ENCODE peak calls at places on chromosomes 16 and 17, in ten cellular contexts. P is activated CD4-positive, alpha-beta T cell treated with anti-CD3 and anti-CD28 coated beads, Interleukin-2, amount 50 U/mL, for 1 hour; X is stimulated activated CD8-positive, alpha-beta memory T cell treated with anti-CD3 and anti-CD28 coated beads, Interleukin-7, amount 100 ng/mL, for 1 hour; U is midbrain; I is COR-L47; W is NCI-H1105 treated with DMSO at 0.1 percent for 48 hours; A is mesenchymal stem cell; Y is activated CD8-positive, alpha-beta memory T cell treated with anti-CD3 and anti-CD28 coated beads for 1 hour; D is psoas muscle; O is left ventricle myocardium inferior. L is an unnamed sample.

GRCh38 chr16:3637371-3637923 is 17.0 kb upstream of the DNASE1 start:
- DNase-seq in P (peak; percentile 16), D (no peak), A (peak; percentile 60), W (no peak), U (no peak), O (no peak), I (no peak), X (no peak), Y (no peak), L (peak; percentile 77)

GRCh38 chr17:40566027-40566426 is 755 bp upstream of the CCR7 start:
- DNase-seq in U (no peak), I (no peak), W (no peak), A (no peak), X (no peak), D (no peak), Y (no peak), O (no peak), P (no peak), L (no peak)

GRCh38 chr17:17721140-17721668 is 39.9 kb downstream of the RAI1 start:
- DNase-seq in Y (no peak), D (no peak), W (no peak), X (no peak), U (no peak), O (no peak), I (no peak), A (no peak), P (no peak), L (no peak)

GRCh38 chr17:75009139-75009724 is 3.2 kb upstream of the MRPL58 start:
- DNase-seq in A (no peak), Y (no peak), X (no peak), O (no peak), I (no peak), P (no peak), D (peak; percentile 23), U (no peak), W (no peak), L (peak; percentile 50)

GRCh38 chr16:73545713-73546112 is 497.8 kb upstream of the ZFHX3 start:
- DNase-seq in I (peak; percentile 52), P (no peak), W (peak; percentile 13), A (no peak), X (no peak), Y (no peak), O (no peak), D (no peak), U (no peak), L (no peak)

GRCh38 chr16:21222495-21223337 is 10.8 kb upstream of the ANKS4B start:
- DNase-seq in U (no peak), I (no peak), X (no peak), W (no peak), A (no peak), O (no peak), D (no peak), Y (no peak), P (no peak), L (no peak)

GRCh38 chr17:19397556-19398041 is 10.6 kb upstream of the MFAP4 start:
- DNase-seq in Y (no peak), A (no peak), W (no peak), I (no peak), U (no peak), O (no peak), P (no peak), X (no peak), D (no peak), L (no peak)

GRCh38 chr16:89113661-89114060 is 20.0 kb downstream of the ACSF3 start:
- DNase-seq in P (no peak), Y (no peak), X (no peak), W (no peak), A (no peak), U (no peak), D (no peak), I (no peak), O (peak; percentile 5), L (no peak)

GRCh38 chr16:53775821-53776431 is 72.0 kb downstream of the FTO start:
- DNase-seq in U (no peak), Y (no peak), W (no peak), D (no peak), X (no peak), P (no peak), A (peak; percentile 95), I (no peak), O (peak; percentile 21), L (peak; percentile 95)

GRCh38 chr16:21697032-21697431 is 33.3 kb downstream of the OTOA start:
- DNase-seq in X (no peak), Y (no peak), I (no peak), O (no peak), D (no peak), W (no peak), U (no peak), A (no peak), P (no peak), L (no peak)

GRCh38 chr16:75476817-75477216 is 12.3 kb upstream of the TMEM170A start:
- DNase-seq in P (no peak), Y (no peak), U (no peak), I (no peak), A (no peak), D (no peak), X (no peak), W (no peak), O (no peak), L (no peak)

GRCh38 chr17:45127583-45128300 is 4.6 kb downstream of the PLCD3 start:
- DNase-seq in I (no peak), O (peak; percentile 70), P (no peak), X (no peak), U (no peak), Y (no peak), D (no peak), A (peak; percentile 57), W (no peak), L (peak; percentile 53)

GRCh38 chr17:35793257-35793656 is 2.2 kb downstream of the MMP28 start:
- DNase-seq in Y (no peak), D (no peak), O (no peak), I (no peak), P (no peak), X (no peak), U (no peak), W (no peak), A (no peak), L (no peak)

GRCh38 chr17:75588546-75589016 is 981 bp downstream of the MYO15B start:
- DNase-seq in I (no peak), Y (peak; percentile 12), D (peak; percentile 72), U (peak; percentile 37), X (no peak), P (no peak), A (no peak), W (no peak), O (no peak), L (no peak)

GRCh38 chr17:78315355-78316114 is 44.3 kb downstream of the SOCS3 start:
- DNase-seq in I (peak; percentile 88), D (peak; percentile 88), U (no peak), A (peak; percentile 96), P (peak; percentile 50), X (no peak), O (peak; percentile 76), W (no peak), Y (peak; percentile 22), L (peak; percentile 90)

L was measured in fibroblast of villous mesenchyme.